ENCODE peak calls at places on chromosomes 16 and 17, in six cellular contexts. One of them, this sample, is unnamed. For H3K27me3, the result is how much of the 10 kb centered on the place peaks cover.

GRCh38 chr17:66165537-66166123 is 26.3 kb downstream of the CEP112 start:
- DNase-seq in H1: no peak
- DNase-seq in IMR-90: peak
- DNase-seq in mesenchymal stem cell: peak
- DNase-seq in neuronal stem cell: peak
- DNase-seq in H9: no peak
- DNase-seq in this sample: peak

GRCh38 chr17:57675427-57675826 is 69.7 kb downstream of the CCDC182 start:
- DNase-seq in mesenchymal stem cell: no peak
- DNase-seq in neuronal stem cell: no peak
- DNase-seq in IMR-90: no peak
- DNase-seq in H1: no peak
- DNase-seq in H9: no peak
- DNase-seq in this sample: no peak

GRCh38 chr17:74190807-74191206 is 12.7 kb upstream of the RPL38 start:
- DNase-seq in H1: no peak
- DNase-seq in neuronal stem cell: no peak
- DNase-seq in H9: peak
- DNase-seq in mesenchymal stem cell: peak
- DNase-seq in IMR-90: no peak
- DNase-seq in this sample: no peak

GRCh38 chr17:31094600-31095238 is at the start of gene NF1:
- DNase-seq in mesenchymal stem cell: peak
- DNase-seq in H9: peak
- DNase-seq in H1: peak
- DNase-seq in neuronal stem cell: peak
- DNase-seq in IMR-90: peak
- DNase-seq in this sample: peak

GRCh38 chr17:45376606-45377005 is 56.1 kb downstream of the ARHGAP27 start:
- DNase-seq in neuronal stem cell: no peak
- DNase-seq in mesenchymal stem cell: no peak
- DNase-seq in H9: no peak
- DNase-seq in H1: no peak
- DNase-seq in IMR-90: no peak
- DNase-seq in this sample: no peak

GRCh38 chr17:42989726-42990652 is 8.2 kb upstream of the RPL27 start:
- DNase-seq in H9: no peak
- DNase-seq in IMR-90: peak
- DNase-seq in mesenchymal stem cell: no peak
- DNase-seq in H1: no peak
- DNase-seq in neuronal stem cell: no peak
- DNase-seq in this sample: no peak

GRCh38 chr16:56277040-56277439 is 85.8 kb downstream of the GNAO1 start:
- DNase-seq in neuronal stem cell: no peak
- DNase-seq in IMR-90: no peak
- DNase-seq in mesenchymal stem cell: no peak
- DNase-seq in H1: no peak
- DNase-seq in H9: peak
- DNase-seq in this sample: no peak

GRCh38 chr16:6375471-6376075 is 957.1 kb upstream of the RBFOX1 start:
- DNase-seq in neuronal stem cell: no peak
- DNase-seq in H1: no peak
- DNase-seq in IMR-90: no peak
- DNase-seq in H9: no peak
- DNase-seq in mesenchymal stem cell: no peak
- DNase-seq in this sample: no peak

GRCh38 chr17:4354862-4355514 is 11.5 kb downstream of the UBE2G1 start:
- DNase-seq in mesenchymal stem cell: no peak
- DNase-seq in H9: peak
- DNase-seq in IMR-90: no peak
- DNase-seq in H1: no peak
- DNase-seq in neuronal stem cell: no peak
- DNase-seq in this sample: peak

GRCh38 chr16:30995927-30996323 is 10.9 kb downstream of the HSD3B7 start:
- DNase-seq in neuronal stem cell: no peak
- DNase-seq in H1: no peak
- DNase-seq in IMR-90: no peak
- DNase-seq in mesenchymal stem cell: no peak
- DNase-seq in H9: no peak
- DNase-seq in this sample: no peak

GRCh38 chr16:89484923-89485679 is 5.3 kb downstream of the ANKRD11 start:
- DNase-seq in neuronal stem cell: no peak
- DNase-seq in mesenchymal stem cell: peak
- DNase-seq in IMR-90: no peak
- DNase-seq in H1: no peak
- DNase-seq in H9: no peak
- DNase-seq in this sample: no peak

GRCh38 chr16:12062343-12063003 is 85.9 kb downstream of the SNX29 start:
- DNase-seq in IMR-90: peak
- DNase-seq in mesenchymal stem cell: peak
- DNase-seq in neuronal stem cell: no peak
- DNase-seq in H1: no peak
- DNase-seq in H9: no peak
- DNase-seq in this sample: peak

GRCh38 chr17:70208825-70209555 is 39.7 kb downstream of the KCNJ2 start:
- DNase-seq in H9: no peak
- DNase-seq in mesenchymal stem cell: no peak
- DNase-seq in IMR-90: no peak
- DNase-seq in H1: no peak
- DNase-seq in neuronal stem cell: no peak
- DNase-seq in this sample: no peak

GRCh38 chr17:40326832-40327199 is 17.8 kb downstream of the RARA start:
- DNase-seq in neuronal stem cell: no peak
- DNase-seq in mesenchymal stem cell: no peak
- DNase-seq in IMR-90: no peak
- DNase-seq in H9: no peak
- DNase-seq in H1: no peak
- DNase-seq in this sample: no peak

GRCh38 chr17:27157297-27157696 is 136.6 kb upstream of the WSB1 start:
- DNase-seq in neuronal stem cell: no peak
- DNase-seq in H1: no peak
- DNase-seq in mesenchymal stem cell: no peak
- DNase-seq in IMR-90: no peak
- DNase-seq in H9: no peak
- DNase-seq in this sample: no peak

GRCh38 chr17:652310-652709 is 62.3 kb downstream of the VPS53 start:
- DNase-seq in mesenchymal stem cell: no peak
- DNase-seq in IMR-90: no peak
- DNase-seq in neuronal stem cell: no peak
- DNase-seq in H1: no peak
- DNase-seq in H9: no peak
- DNase-seq in this sample: no peak

GRCh38 chr16:85370881-85371651 is 242.1 kb upstream of the GSE1 start:
- DNase-seq in IMR-90: no peak
- DNase-seq in H1: no peak
- DNase-seq in mesenchymal stem cell: peak
- DNase-seq in neuronal stem cell: no peak
- DNase-seq in H9: no peak
- DNase-seq in this sample: no peak

GRCh38 chr16:70523621-70524405 is at the start of gene SF3B3:
- DNase-seq in H1: no peak
- DNase-seq in mesenchymal stem cell: peak
- DNase-seq in H9: peak
- DNase-seq in neuronal stem cell: peak
- DNase-seq in IMR-90: peak
- DNase-seq in this sample: peak

GRCh38 chr17:44203731-44204452 is 4.2 kb upstream of the ATXN7L3 start:
- DNase-seq in H9: peak
- DNase-seq in neuronal stem cell: peak
- DNase-seq in mesenchymal stem cell: peak
- DNase-seq in H1: no peak
- DNase-seq in IMR-90: peak
- DNase-seq in this sample: peak

GRCh38 chr17:74919440-74920305 is 3.4 kb downstream of the USH1G start:
- DNase-seq in mesenchymal stem cell: no peak
- DNase-seq in IMR-90: no peak
- DNase-seq in neuronal stem cell: no peak
- DNase-seq in H1: peak
- DNase-seq in H9: peak
- DNase-seq in this sample: peak

GRCh38 chr16:31110106-31111034 is 2.2 kb downstream of the BCKDK start:
- DNase-seq in H1: no peak
- DNase-seq in IMR-90: no peak
- DNase-seq in neuronal stem cell: no peak
- DNase-seq in H9: no peak
- DNase-seq in mesenchymal stem cell: no peak
- DNase-seq in this sample: no peak

GRCh38 chr17:9906616-9907015 is 1.5 kb upstream of the RCVRN start:
- DNase-seq in neuronal stem cell: no peak
- DNase-seq in H1: no peak
- DNase-seq in mesenchymal stem cell: no peak
- DNase-seq in IMR-90: no peak
- DNase-seq in H9: no peak
- DNase-seq in this sample: no peak

GRCh38 chr17:35284955-35285354 is 42.1 kb downstream of the SLFN5 start:
- DNase-seq in IMR-90: no peak
- DNase-seq in mesenchymal stem cell: no peak
- DNase-seq in neuronal stem cell: no peak
- DNase-seq in H1: no peak
- DNase-seq in H9: no peak
- DNase-seq in this sample: no peak

GRCh38 chr16:73052441-73053030 is 4.6 kb upstream of the ZFHX3 start:
- DNase-seq in IMR-90: no peak
- DNase-seq in neuronal stem cell: no peak
- DNase-seq in mesenchymal stem cell: no peak
- DNase-seq in H1: no peak
- DNase-seq in H9: no peak
- DNase-seq in this sample: no peak

GRCh38 chr17:78802459-78802858 is 20.4 kb upstream of the CYTH1 start:
- DNase-seq in IMR-90: no peak
- DNase-seq in H9: no peak
- DNase-seq in mesenchymal stem cell: no peak
- DNase-seq in H1: no peak
- DNase-seq in neuronal stem cell: no peak
- DNase-seq in this sample: no peak

GRCh38 chr16:88957887-88958577 is 19.0 kb downstream of the CBFA2T3 start:
- DNase-seq in mesenchymal stem cell: no peak
- DNase-seq in neuronal stem cell: no peak
- DNase-seq in H1: no peak
- DNase-seq in H9: no peak
- DNase-seq in IMR-90: no peak
- DNase-seq in this sample: no peak

GRCh38 chr17:56795510-56795909 is 38.2 kb downstream of the C17orf67 start:
- DNase-seq in mesenchymal stem cell: no peak
- DNase-seq in H9: no peak
- DNase-seq in IMR-90: no peak
- DNase-seq in neuronal stem cell: no peak
- DNase-seq in H1: no peak
- DNase-seq in this sample: no peak

GRCh38 chr17:41786227-41787020 is at the start of gene JUP:
- DNase-seq in IMR-90: peak
- DNase-seq in neuronal stem cell: peak
- DNase-seq in mesenchymal stem cell: peak
- DNase-seq in H9: peak
- DNase-seq in H1: peak
- DNase-seq in this sample: peak
- H3K23ac ChIP-seq in IMR-90: peak
- H3K23ac ChIP-seq in neuronal stem cell: peak
- H3K23ac ChIP-seq in mesenchymal stem cell: peak
- H3K23ac ChIP-seq in H9: no peak
- H3K23ac ChIP-seq in H1: no peak
- H3K23ac ChIP-seq in this sample: no peak

GRCh38 chr16:86610779-86611516 is 32.6 kb downstream of the FOXL1 start:
- DNase-seq in IMR-90: no peak
- DNase-seq in mesenchymal stem cell: no peak
- DNase-seq in neuronal stem cell: no peak
- DNase-seq in H9: no peak
- DNase-seq in H1: no peak
- DNase-seq in this sample: no peak
- H3K27me3 ChIP-seq in IMR-90: under half
- H3K27me3 ChIP-seq in mesenchymal stem cell: under half
- H3K27me3 ChIP-seq in neuronal stem cell: under half
- H3K27me3 ChIP-seq in H9: under half
- H3K27me3 ChIP-seq in H1: under half
- H3K27me3 ChIP-seq in this sample: under half

DNA sequence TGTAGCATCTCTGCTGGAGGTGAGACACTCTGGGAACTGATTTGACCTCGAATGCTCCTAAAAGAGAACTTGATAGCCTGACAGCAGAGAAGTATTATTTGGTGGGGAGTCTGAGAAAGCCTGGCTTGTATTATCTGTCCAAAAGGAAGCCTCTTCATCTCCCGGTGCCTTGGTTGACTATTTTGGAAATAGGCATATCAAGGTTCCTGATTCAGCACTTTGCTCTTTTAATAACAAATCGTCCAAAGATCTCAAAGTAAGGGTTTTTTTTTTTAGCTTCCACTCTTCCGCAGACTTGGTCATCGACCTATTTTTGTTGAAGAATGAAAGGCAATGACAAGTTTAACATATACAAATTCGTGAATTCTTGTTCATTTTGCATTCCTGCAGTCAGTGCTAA is 14.8 kb downstream of the TMEM186 start:
- DNase-seq in H1: no peak
- DNase-seq in mesenchymal stem cell: no peak
- DNase-seq in IMR-90: peak
- DNase-seq in neuronal stem cell: no peak
- DNase-seq in H9: no peak
- DNase-seq in this sample: no peak
- H4K91ac ChIP-seq in H1: no peak
- H4K91ac ChIP-seq in mesenchymal stem cell: no peak
- H4K91ac ChIP-seq in IMR-90: no peak
- H4K91ac ChIP-seq in neuronal stem cell: no peak
- H4K91ac ChIP-seq in H9: no peak
- H4K91ac ChIP-seq in this sample: no peak

GRCh38 chr16:3007059-3007956 is 5.4 kb upstream of the CLDN9 start:
- DNase-seq in H9: peak
- DNase-seq in mesenchymal stem cell: no peak
- DNase-seq in H1: no peak
- DNase-seq in neuronal stem cell: no peak
- DNase-seq in IMR-90: no peak
- DNase-seq in this sample: no peak

GRCh38 chr16:3003582-3004270 is 9.0 kb upstream of the CLDN9 start:
- DNase-seq in mesenchymal stem cell: peak
- DNase-seq in H1: peak
- DNase-seq in IMR-90: peak
- DNase-seq in neuronal stem cell: peak
- DNase-seq in H9: peak
- DNase-seq in this sample: peak

GRCh38 chr16:3007957-3008748 is 4.6 kb upstream of the CLDN9 start:
- DNase-seq in H1: peak
- DNase-seq in IMR-90: no peak
- DNase-seq in mesenchymal stem cell: no peak
- DNase-seq in H9: peak
- DNase-seq in neuronal stem cell: no peak
- DNase-seq in this sample: no peak

GRCh38 chr16:3004319-3004718 is 8.4 kb upstream of the CLDN9 start:
- DNase-seq in neuronal stem cell: no peak
- DNase-seq in H9: no peak
- DNase-seq in H1: no peak
- DNase-seq in IMR-90: no peak
- DNase-seq in mesenchymal stem cell: no peak
- DNase-seq in this sample: no peak

DNA sequence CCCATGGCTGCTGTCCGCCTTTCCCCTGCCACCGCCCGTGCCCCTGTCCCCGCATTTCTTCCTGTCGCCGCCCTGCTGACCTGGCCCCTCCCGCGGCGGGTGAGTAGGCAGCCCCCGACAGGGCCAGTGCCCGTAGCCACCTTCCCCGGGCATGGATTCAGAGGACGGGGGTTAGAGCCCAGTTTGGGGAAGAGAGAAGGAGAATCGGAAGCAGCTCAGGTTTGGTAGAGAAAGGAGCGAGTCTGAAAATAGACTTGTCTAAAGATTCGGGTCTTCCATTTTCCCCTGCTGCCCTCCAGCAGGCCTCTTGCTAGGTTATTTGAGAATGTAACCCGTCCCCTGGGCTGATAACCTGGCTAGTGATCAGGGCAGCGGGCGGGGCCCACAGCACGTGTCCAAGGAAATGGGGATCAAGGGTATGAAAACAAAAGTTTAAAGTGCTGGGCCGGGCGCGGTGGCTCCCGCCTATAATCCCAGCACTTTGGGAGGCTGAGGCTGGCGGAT is 7.9 kb upstream of the CLDN9 start:
- DNase-seq in neuronal stem cell: no peak
- DNase-seq in mesenchymal stem cell: no peak
- DNase-seq in H1: no peak
- DNase-seq in IMR-90: no peak
- DNase-seq in H9: peak
- DNase-seq in this sample: peak
- H3K23ac ChIP-seq in neuronal stem cell: no peak
- H3K23ac ChIP-seq in mesenchymal stem cell: no peak
- H3K23ac ChIP-seq in H1: no peak
- H3K23ac ChIP-seq in IMR-90: no peak
- H3K23ac ChIP-seq in H9: no peak
- H3K23ac ChIP-seq in this sample: no peak